ENCODE peak calls at places on chromosome 1, in five cellular contexts. T, V, S, B and D are unnamed samples.

GRCh38 chr1:112954945-112955677 is 885 bp downstream of the SLC16A1 start:
- DNase-seq in B (peak), S (no peak), V (no peak), T (peak), D (peak)

GRCh38 chr1:10173582-10173981 is 36.8 kb upstream of the KIF1B start:
- DNase-seq in T (no peak), B (no peak), S (no peak), V (no peak), D (no peak)

GRCh38 chr1:172054172-172054571 is 212.9 kb downstream of the DNM3 start:
- DNase-seq in S (no peak), V (no peak), B (no peak), T (no peak), D (no peak)

GRCh38 chr1:8334106-8334851 is 16.4 kb downstream of the SLC45A1 start:
- DNase-seq in V (no peak), B (no peak), S (no peak), T (no peak), D (no peak)

GRCh38 chr1:193456883-193457282 is 270.5 kb upstream of the B3GALT2 start:
- DNase-seq in T (no peak), S (no peak), V (no peak), B (no peak), D (no peak)

GRCh38 chr1:25813734-25814471 is 5.9 kb upstream of the MTFR1L start:
- DNase-seq in S (no peak), T (no peak), V (no peak), B (no peak), D (no peak)

GRCh38 chr1:23122023-23122738 is 46.5 kb downstream of the LUZP1 start:
- DNase-seq in S (no peak), V (no peak), B (no peak), T (peak), D (no peak)

GRCh38 chr1:211610779-211611556 is 32.0 kb upstream of the SLC30A1 start:
- DNase-seq in T (peak), S (no peak), V (no peak), B (no peak), D (no peak)

GRCh38 chr1:62357916-62358315 is 38.7 kb upstream of the KANK4 start:
- DNase-seq in V (no peak), T (no peak), B (no peak), S (no peak), D (no peak)

GRCh38 chr1:231165371-231165770 is 3.5 kb downstream of the TRIM67 start:
- DNase-seq in S (no peak), V (no peak), B (peak), T (no peak), D (no peak)

GRCh38 chr1:96579639-96580038 is 141.9 kb upstream of the PTBP2 start:
- DNase-seq in T (peak), B (no peak), V (no peak), S (peak), D (no peak)

GRCh38 chr1:59128784-59129227 is 168.1 kb upstream of the FGGY start:
- DNase-seq in B (no peak), S (no peak), V (no peak), T (peak), D (no peak)

GRCh38 chr1:206847946-206848345 is 17.5 kb upstream of the IL20 start:
- DNase-seq in T (no peak), B (no peak), V (no peak), S (no peak), D (no peak)